ENCODE peak calls at places on chromosomes 11 and 22, in nine cellular contexts. D is Peyer's patch, W is body of pancreas, K is A549, E is lower leg skin, R is breast epithelium, G is transverse colon, A is NB4, Q is suprapubic skin. L is an unnamed sample.

GRCh38 chr11:44767421-44767820 is 40.7 kb downstream of the TSPAN18 start:
- DNase-seq in A (no peak), D (no peak), K (no peak), Q (no peak), G (no peak), R (no peak), E (no peak), W (no peak), L (no peak)

GRCh38 chr11:129365816-129366215 is 9.8 kb upstream of the BARX2 start:
- DNase-seq in R (no peak), K (no peak), G (no peak), E (no peak), A (no peak), D (no peak), Q (no peak), W (no peak), L (no peak)

GRCh38 chr11:548700-549603 is 11.6 kb downstream of the LMNTD2 start:
- DNase-seq in W (no peak), G (no peak), D (no peak), R (no peak), E (no peak), K (no peak), A (no peak), Q (no peak), L (no peak)

GRCh38 chr11:66743271-66743968 is 14.4 kb upstream of the SPTBN2 start:
- DNase-seq in K (peak; percentile 78), W (peak; percentile 40), E (peak; percentile 78), Q (peak; percentile 80), G (peak; percentile 87), D (no peak), A (no peak), R (peak; percentile 83), L (peak; percentile 69)

GRCh38 chr11:2549080-2549479 is 104.3 kb downstream of the KCNQ1 start:
- DNase-seq in G (peak; percentile 0), W (no peak), A (no peak), E (no peak), D (no peak), Q (peak; percentile 46), R (no peak), K (no peak), L (no peak)

GRCh38 chr11:9922806-9923205 is 258.9 kb downstream of the SWAP70 start:
- DNase-seq in W (no peak), R (no peak), D (no peak), Q (no peak), K (no peak), A (no peak), E (no peak), G (no peak), L (no peak)

GRCh38 chr22:39699631-39700348 is 129.2 kb downstream of the CACNA1I start:
- DNase-seq in A (no peak), G (no peak), Q (no peak), W (no peak), R (no peak), D (no peak), K (no peak), E (no peak), L (no peak)

GRCh38 chr11:88618716-88619462 is 281.4 kb upstream of the CTSC start:
- DNase-seq in G (no peak), R (no peak), D (no peak), A (no peak), K (no peak), W (no peak), E (no peak), Q (no peak), L (no peak)

GRCh38 chr22:28801845-28802594 is 1.7 kb upstream of the XBP1 start:
- DNase-seq in A (peak; percentile 87), R (peak; percentile 46), G (peak; percentile 38), K (no peak), E (no peak), Q (no peak), W (peak; percentile 78), D (peak; percentile 49), L (no peak)

GRCh38 chr11:17413414-17414316 is 25.2 kb upstream of the KCNJ11 start:
- DNase-seq in Q (no peak), W (peak; percentile 95), R (peak; percentile 56), D (no peak), G (peak; percentile 72), K (no peak), A (no peak), E (no peak), L (no peak)

GRCh38 chr11:59898652-59899051 is 20.1 kb downstream of the OOSP3 start:
- DNase-seq in R (no peak), E (no peak), K (no peak), G (no peak), A (no peak), D (no peak), W (no peak), Q (no peak), L (no peak)

GRCh38 chr22:37563153-37564081 is 3.1 kb downstream of the CDC42EP1 start:
- DNase-seq in D (peak; percentile 42), K (peak; percentile 73), G (peak; percentile 77), E (peak; percentile 82), R (peak; percentile 92), A (no peak), Q (peak; percentile 91), W (peak; percentile 86), L (peak; percentile 94)

GRCh38 chr11:2250485-2250884 is 19.9 kb downstream of the ASCL2 start:
- DNase-seq in K (no peak), R (no peak), Q (no peak), G (no peak), E (no peak), A (no peak), W (no peak), D (no peak), L (peak; percentile 30)

GRCh38 chr22:46183733-46184132 is 33.4 kb downstream of the PPARA start:
- DNase-seq in R (no peak), K (no peak), D (no peak), G (no peak), W (no peak), A (peak; percentile 58), E (no peak), Q (no peak), L (no peak)

GRCh38 chr22:44576311-44577260 is 78.6 kb upstream of the RTL6 start:
- DNase-seq in G (no peak), K (no peak), A (no peak), D (no peak), E (no peak), W (peak; percentile 8), Q (peak; percentile 42), R (no peak), L (peak; percentile 41)

GRCh38 chr11:11450744-11451362 is 97.8 kb upstream of the CSNK2A3 start:
- DNase-seq in K (no peak), A (no peak), R (no peak), W (no peak), D (no peak), E (no peak), Q (no peak), G (no peak), L (no peak)

GRCh38 chr11:67033661-67034166 is 10.8 kb downstream of the SYT12 start:
- DNase-seq in R (peak; percentile 85), D (no peak), G (no peak), A (peak; percentile 93), K (no peak), Q (no peak), E (no peak), W (no peak), L (peak; percentile 71)

GRCh38 chr11:11586465-11586864 is 35.3 kb downstream of the GALNT18 start:
- DNase-seq in D (no peak), E (no peak), R (no peak), G (no peak), A (no peak), W (no peak), Q (no peak), K (no peak), L (no peak)

GRCh38 chr11:72798361-72798760 is 4.5 kb upstream of the STARD10 start:
- DNase-seq in R (no peak), K (no peak), G (no peak), D (no peak), A (no peak), Q (no peak), E (no peak), W (no peak), L (no peak)
- TF ChIP-seq CTCF in R (no peak), K (no peak), G (no peak), D (no peak), A (no peak), Q (no peak), E (no peak), W (no peak), L (no peak)

GRCh38 chr22:30361916-30362631 is 5.3 kb downstream of the CCDC157 start:
- DNase-seq in G (no peak), W (no peak), K (no peak), D (no peak), Q (no peak), A (no peak), E (no peak), R (no peak), L (no peak)

GRCh38 chr22:30354644-30355043 is 2.0 kb downstream of the SF3A1 start:
- DNase-seq in E (no peak), R (no peak), A (no peak), G (no peak), Q (no peak), D (no peak), K (no peak), W (no peak), L (no peak)

GRCh38 chr22:30351226-30351625 is 5.5 kb downstream of the SF3A1 start:
- DNase-seq in R (no peak), K (no peak), A (no peak), D (no peak), Q (no peak), E (no peak), G (no peak), W (no peak), L (no peak)

GRCh38 chr22:30357650-30358215 is 926 bp downstream of the CCDC157 start:
- DNase-seq in R (no peak), W (no peak), K (no peak), A (no peak), E (no peak), D (no peak), G (no peak), Q (no peak), L (no peak)

GRCh38 chr22:30356392-30357230 is at the start of the genes CCDC157 and SF3A1:
- DNase-seq in A (peak; percentile 93), G (peak; percentile 90), Q (peak; percentile 89), R (peak; percentile 85), D (peak; percentile 86), E (peak; percentile 75), W (peak; percentile 89), K (peak; percentile 67), L (peak; percentile 95)
- TF ChIP-seq POLR2A in A (peak; percentile 59), G (peak; percentile 88), Q (peak; percentile 89), R (peak; percentile 79), D (peak; percentile 91), E (no peak), W (peak; percentile 94), K (peak; percentile 87), L (peak; percentile 93)

GRCh38 chr11:14413307-14414072 is 54.5 kb upstream of the RRAS2 start:
- DNase-seq in A (peak; percentile 38), W (no peak), Q (peak; percentile 67), E (no peak), D (no peak), G (no peak), R (peak; percentile 41), K (no peak), L (peak; percentile 31)
- TF ChIP-seq CTCF in A (peak; percentile 41), W (no peak), Q (peak; percentile 15), E (no peak), D (no peak), G (no peak), R (no peak), K (no peak), L (no peak)

DNA sequence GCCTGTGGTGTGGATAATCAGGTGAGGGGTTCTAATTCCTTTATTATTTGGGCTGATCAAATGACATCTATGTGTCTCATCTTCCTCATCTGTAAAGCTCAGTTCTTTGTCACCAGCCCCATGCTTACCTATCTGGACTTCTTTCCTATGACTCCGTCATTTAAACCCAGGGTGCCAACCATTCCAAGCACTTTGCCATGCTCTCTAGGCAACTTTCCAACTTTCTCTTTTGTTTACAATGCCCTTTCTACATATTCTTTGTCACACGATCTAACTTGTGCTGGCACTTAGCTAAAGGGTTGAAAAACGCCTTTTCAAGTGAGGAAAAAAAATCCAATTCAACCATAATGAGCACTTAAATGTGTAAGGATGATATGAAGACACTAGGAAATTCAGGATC is 27.9 kb downstream of the EXPH5 start:
- DNase-seq in A (no peak), D (no peak), G (no peak), E (no peak), R (no peak), Q (no peak), W (no peak), K (no peak), L (no peak)
- TF ChIP-seq POLR2A in A (no peak), D (no peak), G (no peak), E (no peak), R (no peak), Q (no peak), W (no peak), K (no peak), L (no peak)